ENCODE peak calls at places on chromosomes 13 and 19, in ten cellular contexts. T is CD14-positive monocyte, B is progenitor cell of endocrine pancreas, A is foreskin fibroblast, W is cardiac fibroblast, S is thoracic aorta, K is SK-N-SH, O is heart right ventricle, I is left lung, V is neural crest cell. L is an unnamed sample.

GRCh38 chr13:50326746-50327145 is 311.5 kb downstream of the KCNRG start:
- DNase-seq in T (no peak), B (no peak), A (no peak), W (no peak), S (no peak), K (no peak), O (no peak), I (no peak), V (no peak), L (no peak)

GRCh38 chr13:114004416-114005205 is 30.7 kb upstream of the C13orf46 start:
- DNase-seq in T (peak), B (no peak), A (no peak), W (peak), S (no peak), K (no peak), O (no peak), I (peak), V (no peak), L (peak)

GRCh38 chr19:37997911-37998344 is 90.9 kb downstream of the SIPA1L3 start:
- DNase-seq in T (no peak), B (no peak), A (peak), W (peak), S (no peak), K (no peak), O (no peak), I (no peak), V (no peak), L (no peak)

GRCh38 chr13:40233731-40234195 is 432.7 kb downstream of the FOXO1 start:
- DNase-seq in T (no peak), B (no peak), A (no peak), W (no peak), S (no peak), K (no peak), O (peak), I (no peak), V (no peak), L (no peak)

GRCh38 chr13:48160879-48161278 is 66.0 kb upstream of the MED4 start:
- DNase-seq in T (no peak), B (no peak), A (peak), W (peak), S (no peak), K (no peak), O (no peak), I (no peak), V (no peak), L (no peak)

GRCh38 chr13:98746968-98747367 is 5.5 kb downstream of the SLC15A1 start:
- DNase-seq in T (no peak), B (no peak), A (peak), W (peak), S (no peak), K (no peak), O (no peak), I (no peak), V (no peak), L (no peak)

GRCh38 chr13:113489549-113490495 is 689 bp downstream of the DCUN1D2 start:
- DNase-seq in T (no peak), B (no peak), A (peak), W (peak), S (no peak), K (peak), O (no peak), I (no peak), V (peak), L (no peak)

GRCh38 chr19:41997121-41997850 is 3.3 kb upstream of the ATP1A3 start:
- DNase-seq in T (peak), B (peak), A (peak), W (peak), S (no peak), K (peak), O (peak), I (peak), V (peak), L (no peak)

GRCh38 chr19:42176990-42177685 is 40.3 kb downstream of the DEDD2 start:
- DNase-seq in T (peak), B (peak), A (peak), W (peak), S (no peak), K (peak), O (peak), I (peak), V (peak), L (no peak)

GRCh38 chr19:17394891-17395415 is 957 bp upstream of the CCDC194 start:
- DNase-seq in T (no peak), B (no peak), A (no peak), W (peak), S (no peak), K (peak), O (peak), I (peak), V (peak), L (no peak)

GRCh38 chr19:27744926-27745844 is 1467.8 kb downstream of the UQCRFS1 start:
- DNase-seq in T (no peak), B (no peak), A (no peak), W (no peak), S (no peak), K (no peak), O (no peak), I (no peak), V (no peak), L (no peak)

GRCh38 chr13:75486654-75487053 is 4.7 kb upstream of the TBC1D4 start:
- DNase-seq in T (no peak), B (no peak), A (no peak), W (no peak), S (no peak), K (no peak), O (no peak), I (no peak), V (no peak), L (no peak)

GRCh38 chr13:74647991-74648390 is 513.8 kb upstream of the KLF12 start:
- DNase-seq in T (no peak), B (no peak), A (no peak), W (no peak), S (no peak), K (no peak), O (no peak), I (no peak), V (no peak), L (no peak)

GRCh38 chr13:114143806-114144605 is 11.6 kb upstream of the RASA3 start:
- DNase-seq in T (no peak), B (no peak), A (no peak), W (no peak), S (no peak), K (peak), O (no peak), I (peak), V (no peak), L (peak)

GRCh38 chr13:46295531-46296464 is 84.1 kb downstream of the LRRC63 start:
- DNase-seq in T (peak), B (no peak), A (peak), W (peak), S (no peak), K (no peak), O (no peak), I (no peak), V (no peak), L (no peak)

DNA sequence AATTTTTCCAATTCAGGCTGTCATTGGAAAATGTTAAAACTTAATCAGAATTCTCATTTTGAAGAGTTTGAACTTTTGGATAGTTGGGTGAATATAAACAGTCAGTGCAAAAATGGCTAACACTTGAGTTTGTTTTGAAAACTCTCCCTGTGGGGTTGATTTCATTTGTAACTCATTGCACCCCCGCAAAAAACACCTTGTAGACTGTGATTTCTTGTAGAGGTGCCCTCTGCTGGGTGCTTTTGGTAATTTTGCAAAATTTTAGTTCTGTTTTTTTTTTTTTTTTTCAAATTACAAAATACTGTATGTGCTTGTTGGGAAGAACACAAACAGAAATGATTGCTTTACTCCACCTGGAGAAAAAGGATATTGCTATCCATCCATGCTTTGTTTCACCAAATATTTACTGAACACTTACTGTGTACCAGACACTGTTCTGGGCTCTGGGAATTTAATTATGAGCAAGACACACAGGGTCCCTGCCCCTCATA is 28.2 kb upstream of the GPI start:
- DNase-seq in T (no peak), B (no peak), A (no peak), W (peak), S (no peak), K (peak), O (no peak), I (no peak), V (peak), L (no peak)
- TF ChIP-seq CTCF in T (peak), B (peak), A (peak), W (peak), S (peak), K (peak), O (peak), I (peak), V (peak), L (peak)

DNA sequence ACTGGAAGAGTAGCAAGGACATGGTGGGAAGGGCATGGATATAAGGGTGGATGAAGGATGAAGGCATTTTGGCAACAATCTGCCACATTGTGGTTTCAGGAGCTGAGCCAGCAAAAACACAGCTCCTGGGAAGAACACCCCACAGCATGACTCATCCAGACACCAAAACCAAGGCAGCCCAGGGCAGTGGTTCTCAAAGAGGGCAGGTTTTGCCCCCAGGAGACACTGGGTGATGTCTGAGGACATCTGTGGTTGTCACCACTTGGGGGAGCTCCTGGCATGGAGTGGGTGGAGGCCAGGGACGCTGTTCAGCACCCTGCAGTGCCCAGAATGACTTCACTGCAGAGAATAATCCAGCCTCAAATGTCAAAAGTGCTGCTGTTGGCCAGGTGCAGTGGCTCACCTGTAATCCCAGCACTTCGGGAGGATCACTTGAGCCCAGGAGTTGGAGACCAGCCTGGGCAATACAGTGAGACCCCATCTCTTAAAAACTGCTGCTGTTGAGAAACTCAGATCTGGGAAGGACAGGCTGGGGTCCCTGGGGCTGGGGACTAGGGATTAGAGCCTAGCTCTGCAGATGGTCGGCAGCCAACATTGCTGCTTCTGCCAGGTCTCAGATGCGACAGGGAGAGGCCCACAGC is 16.1 kb downstream of the ZFR2 start:
- DNase-seq in T (no peak), B (no peak), A (peak), W (peak), S (no peak), K (no peak), O (no peak), I (no peak), V (no peak), L (no peak)
- TF ChIP-seq CTCF in T (peak), B (no peak), A (no peak), W (peak), S (no peak), K (peak), O (no peak), I (no peak), V (peak), L (peak)

GRCh38 chr13:42239644-42240043 is 32.3 kb upstream of the AKAP11 start:
- DNase-seq in T (no peak), B (no peak), A (no peak), W (peak), S (no peak), K (no peak), O (no peak), I (no peak), V (no peak), L (no peak)
- TF ChIP-seq CTCF in T (no peak), B (no peak), A (no peak), W (no peak), S (no peak), K (no peak), O (no peak), I (no peak), V (no peak), L (no peak)

DNA sequence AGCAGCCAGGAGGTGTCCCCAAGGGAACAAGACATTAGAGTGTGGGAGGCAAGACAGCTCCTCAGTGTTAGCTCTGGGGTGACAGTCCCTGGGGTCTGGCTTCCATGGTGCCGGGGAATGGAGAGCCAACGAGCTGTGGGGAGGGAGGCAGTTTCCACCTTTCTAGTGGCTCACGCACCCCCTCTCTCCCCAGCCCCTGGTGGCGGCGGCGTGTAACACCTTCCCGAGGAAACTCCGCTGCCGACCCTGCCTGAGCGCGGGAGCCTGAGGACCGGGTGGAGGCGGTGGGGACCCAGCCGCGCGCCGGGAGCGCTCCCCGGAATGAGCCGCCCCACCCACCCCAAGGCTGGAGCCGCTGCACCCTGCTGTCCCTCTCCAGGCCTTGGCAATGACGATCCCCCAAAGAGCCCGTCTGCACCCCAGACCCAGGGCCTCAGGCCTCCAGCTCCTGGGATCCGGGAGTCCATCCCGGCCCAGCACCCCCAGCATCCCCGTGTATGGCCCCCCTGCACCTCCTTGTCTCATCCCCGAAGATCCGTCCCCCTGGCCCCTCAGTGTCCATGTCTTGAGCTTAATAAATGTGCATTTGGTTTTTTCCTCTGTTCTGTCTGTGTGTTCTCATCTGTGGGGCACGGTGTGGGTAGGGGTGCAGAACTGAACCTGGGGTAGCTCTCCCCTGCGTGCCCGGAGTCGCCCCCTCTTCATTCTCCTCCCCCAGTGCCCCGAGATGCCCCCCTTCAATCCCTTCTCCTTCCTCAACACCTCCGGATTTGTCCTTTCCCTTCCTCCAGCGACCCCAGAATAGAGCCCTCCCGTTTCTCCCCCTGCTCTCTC is 617 bp upstream of the FXYD5 start:
- DNase-seq in T (peak), B (peak), A (peak), W (no peak), S (no peak), K (peak), O (no peak), I (peak), V (peak), L (no peak)
- TF ChIP-seq CTCF in T (peak), B (peak), A (peak), W (peak), S (peak), K (peak), O (peak), I (peak), V (peak), L (peak)

DNA sequence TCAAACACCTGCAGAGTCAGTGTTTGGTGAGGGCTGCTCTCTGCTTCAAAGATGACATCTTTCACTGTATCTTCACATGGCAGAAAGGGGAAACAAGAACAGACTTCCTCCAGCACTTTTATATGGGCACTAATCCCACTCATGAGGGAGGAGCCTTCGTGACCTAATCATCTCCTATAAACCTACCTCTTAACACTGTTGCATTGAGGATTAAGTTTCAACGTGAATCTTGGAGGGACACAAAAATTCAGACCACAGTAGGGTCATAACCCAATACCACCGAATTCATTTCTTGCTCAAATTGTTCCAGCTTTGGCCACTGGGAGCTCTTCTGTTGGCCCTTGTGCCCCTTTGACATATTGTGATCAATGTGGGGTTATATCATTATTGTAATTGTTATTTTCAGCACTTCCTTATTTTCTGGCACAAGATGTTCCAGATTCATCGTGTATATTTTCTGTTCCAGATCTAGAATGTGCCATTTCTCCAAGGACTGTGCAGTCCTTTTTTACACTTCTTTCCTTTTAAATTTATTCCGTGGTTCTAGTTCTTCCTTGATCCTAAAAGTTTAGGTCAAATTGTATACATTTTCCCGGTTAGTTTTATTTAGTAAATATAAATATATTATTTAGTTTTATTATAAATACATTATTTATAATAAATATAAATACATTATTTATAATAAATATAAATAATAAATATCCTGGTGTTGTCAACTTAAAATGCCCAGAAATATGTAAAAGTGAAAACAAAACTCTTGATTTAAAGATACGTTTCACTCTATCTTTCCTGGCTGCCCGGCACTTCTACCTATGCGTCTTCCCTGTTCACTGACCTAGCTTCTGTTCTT is 35.5 kb upstream of the IGFL4 start:
- DNase-seq in T (no peak), B (no peak), A (no peak), W (no peak), S (no peak), K (no peak), O (no peak), I (no peak), V (no peak), L (no peak)
- TF ChIP-seq CTCF in T (no peak), B (peak), A (no peak), W (no peak), S (no peak), K (peak), O (no peak), I (no peak), V (no peak), L (peak)

GRCh38 chr19:50461066-50461875 is 15.0 kb upstream of the EMC10 start:
- DNase-seq in T (peak), B (peak), A (peak), W (peak), S (no peak), K (peak), O (peak), I (peak), V (peak), L (no peak)

GRCh38 chr19:50459067-50459456 is 17.2 kb upstream of the EMC10 start:
- DNase-seq in T (no peak), B (no peak), A (no peak), W (no peak), S (no peak), K (no peak), O (no peak), I (no peak), V (no peak), L (no peak)

GRCh38 chr19:50458396-50459066 is 17.8 kb upstream of the EMC10 start:
- DNase-seq in T (no peak), B (no peak), A (peak), W (no peak), S (no peak), K (no peak), O (no peak), I (no peak), V (no peak), L (no peak)

GRCh38 chr19:50459638-50460037 is 16.7 kb upstream of the EMC10 start:
- DNase-seq in T (no peak), B (no peak), A (no peak), W (no peak), S (no peak), K (no peak), O (no peak), I (peak), V (no peak), L (no peak)

DNA sequence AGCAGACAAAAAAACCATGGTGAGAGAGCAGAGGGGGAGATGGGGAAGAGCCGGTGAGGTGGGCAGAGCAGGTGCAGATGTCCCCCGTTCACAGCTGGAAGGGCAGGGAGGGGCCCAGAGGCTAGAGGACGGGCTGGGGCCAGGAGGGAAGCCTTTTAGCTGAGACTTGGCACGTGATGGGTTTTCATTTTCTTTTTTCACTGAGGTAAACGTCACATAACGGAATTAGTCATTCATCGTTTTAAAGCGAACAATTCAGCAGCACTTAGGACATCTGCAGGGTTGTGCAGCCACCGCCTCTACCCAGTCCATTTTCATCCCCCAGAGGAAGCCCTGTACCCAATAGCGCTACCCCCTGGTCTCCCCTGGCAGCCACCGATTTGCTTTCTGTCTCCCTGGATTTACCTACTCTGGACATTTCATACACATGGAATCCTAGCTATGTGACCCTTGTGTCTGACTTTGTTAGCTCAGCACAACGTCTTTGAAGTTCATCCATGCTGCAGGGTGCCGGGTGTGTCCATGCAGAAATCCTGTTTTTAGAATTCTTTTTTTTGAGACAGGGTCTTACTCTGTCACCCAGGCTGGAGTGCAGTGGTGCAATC is 16.0 kb upstream of the EMC10 start:
- DNase-seq in T (no peak), B (no peak), A (peak), W (peak), S (no peak), K (no peak), O (no peak), I (peak), V (no peak), L (no peak)
- TF ChIP-seq CTCF in T (no peak), B (no peak), A (no peak), W (no peak), S (no peak), K (no peak), O (no peak), I (no peak), V (no peak), L (no peak)

GRCh38 chr19:10228925-10229324 is 2.2 kb downstream of the S1PR2 start:
- DNase-seq in T (no peak), B (no peak), A (no peak), W (peak), S (no peak), K (peak), O (no peak), I (no peak), V (no peak), L (no peak)
- TF ChIP-seq CTCF in T (peak), B (peak), A (peak), W (peak), S (peak), K (peak), O (peak), I (peak), V (peak), L (peak)

L was measured in chondrocyte.